ENCODE peak calls at places on chromosomes 3 and 15, in nine cellular contexts. D, S, M, N, C, O, G, A and T are unnamed samples.

GRCh38 chr3:11603628-11604027 is 40.1 kb downstream of the VGLL4 start:
- DNase-seq in G (no peak), A (no peak), O (peak), D (no peak), S (no peak), C (no peak), N (no peak), M (peak), T (peak)

GRCh38 chr3:173618148-173618547 is 220.6 kb downstream of the NLGN1 start:
- DNase-seq in N (no peak), S (no peak), C (no peak), D (no peak), O (no peak), A (no peak), M (no peak), G (no peak), T (no peak)

GRCh38 chr3:112815981-112816380 is 30.7 kb downstream of the CD200R1L start:
- DNase-seq in N (no peak), D (no peak), C (no peak), A (no peak), O (no peak), S (no peak), M (no peak), G (no peak), T (no peak)

GRCh38 chr3:8663177-8664061 is 18.8 kb upstream of the SSUH2 start:
- DNase-seq in C (peak), D (no peak), M (peak), S (peak), G (peak), A (no peak), N (peak), O (peak), T (no peak)

GRCh38 chr15:66400351-66400774 is 13.7 kb downstream of the MAP2K1 start:
- DNase-seq in S (no peak), D (no peak), M (peak), O (no peak), G (no peak), A (no peak), N (no peak), C (no peak), T (no peak)

GRCh38 chr3:4233488-4233887 is 69.7 kb upstream of the SETMAR start:
- DNase-seq in N (no peak), M (no peak), A (no peak), D (no peak), O (no peak), G (no peak), S (no peak), C (no peak), T (no peak)

GRCh38 chr3:114863848-114864247 is 283.2 kb downstream of the ZBTB20 start:
- DNase-seq in S (no peak), O (no peak), N (no peak), M (no peak), D (no peak), G (no peak), C (no peak), A (no peak), T (no peak)

GRCh38 chr15:59283717-59284336 is 77.2 kb downstream of the LDHAL6B start:
- DNase-seq in S (peak), M (no peak), G (no peak), O (no peak), D (no peak), N (peak), A (no peak), C (no peak), T (no peak)